ENCODE peak calls at places on chromosomes 16 and 17, in seven cellular contexts. One of them, this sample, is unnamed.

GRCh38 chr17:9924735-9925191 is 19.7 kb upstream of the RCVRN start:
- DNase-seq in lower leg skin: no peak
- DNase-seq in fibroblast of gingiva: peak
- DNase-seq in hypothalamus: no peak
- DNase-seq in hepatic stellate cell: peak
- DNase-seq in NCI-H345: peak
- DNase-seq in CD4-positive, alpha-beta T cell: no peak
- DNase-seq in this sample: no peak

GRCh38 chr17:81701288-81702071 is 1.7 kb upstream of the MRPL12 start:
- DNase-seq in NCI-H345: no peak
- DNase-seq in hepatic stellate cell: no peak
- DNase-seq in lower leg skin: no peak
- DNase-seq in CD4-positive, alpha-beta T cell: no peak
- DNase-seq in fibroblast of gingiva: no peak
- DNase-seq in hypothalamus: no peak
- DNase-seq in this sample: no peak

GRCh38 chr17:81142301-81143199 is 22.8 kb upstream of the PVALEF start:
- DNase-seq in hypothalamus: peak
- DNase-seq in lower leg skin: peak
- DNase-seq in hepatic stellate cell: peak
- DNase-seq in NCI-H345: peak
- DNase-seq in fibroblast of gingiva: peak
- DNase-seq in CD4-positive, alpha-beta T cell: peak
- DNase-seq in this sample: peak

GRCh38 chr17:58265902-58266875 is 14.5 kb downstream of the MPO start:
- DNase-seq in hepatic stellate cell: no peak
- DNase-seq in lower leg skin: peak
- DNase-seq in hypothalamus: no peak
- DNase-seq in fibroblast of gingiva: no peak
- DNase-seq in CD4-positive, alpha-beta T cell: no peak
- DNase-seq in NCI-H345: no peak
- DNase-seq in this sample: no peak

GRCh38 chr17:60601443-60602384 is 1.7 kb downstream of the PPM1D start:
- DNase-seq in CD4-positive, alpha-beta T cell: no peak
- DNase-seq in NCI-H345: peak
- DNase-seq in lower leg skin: no peak
- DNase-seq in hepatic stellate cell: peak
- DNase-seq in fibroblast of gingiva: peak
- DNase-seq in hypothalamus: peak
- DNase-seq in this sample: no peak

GRCh38 chr16:86033016-86033474 is 134.1 kb downstream of the IRF8 start:
- DNase-seq in CD4-positive, alpha-beta T cell: no peak
- DNase-seq in NCI-H345: no peak
- DNase-seq in lower leg skin: peak
- DNase-seq in hepatic stellate cell: peak
- DNase-seq in fibroblast of gingiva: no peak
- DNase-seq in hypothalamus: peak
- DNase-seq in this sample: no peak

GRCh38 chr17:67223924-67224323 is 21.1 kb downstream of the HELZ start:
- DNase-seq in hepatic stellate cell: no peak
- DNase-seq in NCI-H345: no peak
- DNase-seq in lower leg skin: no peak
- DNase-seq in CD4-positive, alpha-beta T cell: no peak
- DNase-seq in hypothalamus: no peak
- DNase-seq in fibroblast of gingiva: no peak
- DNase-seq in this sample: no peak

GRCh38 chr16:200388-200787 is 20.1 kb downstream of the HBQ1 start:
- DNase-seq in fibroblast of gingiva: peak
- DNase-seq in hypothalamus: no peak
- DNase-seq in CD4-positive, alpha-beta T cell: no peak
- DNase-seq in lower leg skin: no peak
- DNase-seq in hepatic stellate cell: no peak
- DNase-seq in NCI-H345: no peak
- DNase-seq in this sample: no peak

GRCh38 chr17:48540213-48540612 is 4.7 kb downstream of the HOXB2 start:
- DNase-seq in NCI-H345: no peak
- DNase-seq in hepatic stellate cell: no peak
- DNase-seq in hypothalamus: no peak
- DNase-seq in CD4-positive, alpha-beta T cell: no peak
- DNase-seq in lower leg skin: no peak
- DNase-seq in fibroblast of gingiva: no peak
- DNase-seq in this sample: no peak

GRCh38 chr17:1951920-1952319 is 73.2 kb downstream of the RTN4RL1 start:
- DNase-seq in hepatic stellate cell: no peak
- DNase-seq in CD4-positive, alpha-beta T cell: no peak
- DNase-seq in fibroblast of gingiva: no peak
- DNase-seq in NCI-H345: no peak
- DNase-seq in lower leg skin: no peak
- DNase-seq in hypothalamus: no peak
- DNase-seq in this sample: no peak

GRCh38 chr17:62675260-62675659 is 47.8 kb downstream of the MRC2 start:
- DNase-seq in NCI-H345: no peak
- DNase-seq in hepatic stellate cell: no peak
- DNase-seq in CD4-positive, alpha-beta T cell: no peak
- DNase-seq in fibroblast of gingiva: no peak
- DNase-seq in lower leg skin: no peak
- DNase-seq in hypothalamus: peak
- DNase-seq in this sample: no peak

GRCh38 chr17:12078791-12079190 is 58.1 kb downstream of the MAP2K4 start:
- DNase-seq in fibroblast of gingiva: peak
- DNase-seq in NCI-H345: no peak
- DNase-seq in lower leg skin: no peak
- DNase-seq in CD4-positive, alpha-beta T cell: no peak
- DNase-seq in hypothalamus: no peak
- DNase-seq in hepatic stellate cell: peak
- DNase-seq in this sample: no peak

GRCh38 chr16:4615389-4616046 is 830 bp upstream of the UBALD1 start:
- DNase-seq in hepatic stellate cell: no peak
- DNase-seq in hypothalamus: no peak
- DNase-seq in NCI-H345: no peak
- DNase-seq in CD4-positive, alpha-beta T cell: no peak
- DNase-seq in lower leg skin: no peak
- DNase-seq in fibroblast of gingiva: no peak
- DNase-seq in this sample: peak

GRCh38 chr17:5122586-5123342 is 6.9 kb downstream of the USP6 start:
- DNase-seq in hepatic stellate cell: no peak
- DNase-seq in fibroblast of gingiva: no peak
- DNase-seq in CD4-positive, alpha-beta T cell: no peak
- DNase-seq in NCI-H345: no peak
- DNase-seq in lower leg skin: peak
- DNase-seq in hypothalamus: peak
- DNase-seq in this sample: no peak

GRCh38 chr17:9307313-9307998 is 268.2 kb downstream of the STX8 start:
- DNase-seq in NCI-H345: no peak
- DNase-seq in hepatic stellate cell: no peak
- DNase-seq in hypothalamus: no peak
- DNase-seq in lower leg skin: no peak
- DNase-seq in CD4-positive, alpha-beta T cell: no peak
- DNase-seq in fibroblast of gingiva: no peak
- DNase-seq in this sample: no peak

GRCh38 chr17:13253746-13254410 is 236.1 kb upstream of the ELAC2 start:
- DNase-seq in CD4-positive, alpha-beta T cell: no peak
- DNase-seq in NCI-H345: no peak
- DNase-seq in fibroblast of gingiva: no peak
- DNase-seq in lower leg skin: no peak
- DNase-seq in hepatic stellate cell: no peak
- DNase-seq in hypothalamus: no peak
- DNase-seq in this sample: no peak

GRCh38 chr17:7916799-7917198 is 710 bp upstream of the RNF227 start:
- DNase-seq in fibroblast of gingiva: no peak
- DNase-seq in CD4-positive, alpha-beta T cell: no peak
- DNase-seq in hepatic stellate cell: peak
- DNase-seq in lower leg skin: no peak
- DNase-seq in NCI-H345: no peak
- DNase-seq in hypothalamus: no peak
- DNase-seq in this sample: no peak

GRCh38 chr16:59991171-59991570 is 1257.1 kb upstream of the GOT2 start:
- DNase-seq in hypothalamus: no peak
- DNase-seq in hepatic stellate cell: no peak
- DNase-seq in fibroblast of gingiva: no peak
- DNase-seq in NCI-H345: no peak
- DNase-seq in lower leg skin: no peak
- DNase-seq in CD4-positive, alpha-beta T cell: no peak
- DNase-seq in this sample: no peak

GRCh38 chr16:88347656-88348376 is 34.9 kb upstream of the ZNF469 start:
- DNase-seq in fibroblast of gingiva: no peak
- DNase-seq in CD4-positive, alpha-beta T cell: no peak
- DNase-seq in hepatic stellate cell: no peak
- DNase-seq in lower leg skin: no peak
- DNase-seq in hypothalamus: no peak
- DNase-seq in NCI-H345: no peak
- DNase-seq in this sample: no peak

GRCh38 chr17:57033296-57033695 is 51.8 kb upstream of the AKAP1 start:
- DNase-seq in NCI-H345: peak
- DNase-seq in CD4-positive, alpha-beta T cell: no peak
- DNase-seq in fibroblast of gingiva: no peak
- DNase-seq in lower leg skin: no peak
- DNase-seq in hypothalamus: no peak
- DNase-seq in hepatic stellate cell: no peak
- DNase-seq in this sample: peak

GRCh38 chr16:86458457-86458777 is 51.9 kb upstream of the FOXF1 start:
- DNase-seq in hypothalamus: no peak
- DNase-seq in hepatic stellate cell: no peak
- DNase-seq in fibroblast of gingiva: peak
- DNase-seq in CD4-positive, alpha-beta T cell: no peak
- DNase-seq in lower leg skin: no peak
- DNase-seq in NCI-H345: no peak
- DNase-seq in this sample: no peak

GRCh38 chr16:30558789-30559377 is 709 bp upstream of the ZNF764 start:
- DNase-seq in NCI-H345: no peak
- DNase-seq in CD4-positive, alpha-beta T cell: no peak
- DNase-seq in hepatic stellate cell: no peak
- DNase-seq in fibroblast of gingiva: no peak
- DNase-seq in lower leg skin: no peak
- DNase-seq in hypothalamus: no peak
- DNase-seq in this sample: no peak

GRCh38 chr16:81493755-81494433 is 49.3 kb downstream of the CMIP start:
- DNase-seq in lower leg skin: no peak
- DNase-seq in CD4-positive, alpha-beta T cell: peak
- DNase-seq in NCI-H345: no peak
- DNase-seq in fibroblast of gingiva: peak
- DNase-seq in hepatic stellate cell: peak
- DNase-seq in hypothalamus: no peak
- DNase-seq in this sample: no peak

GRCh38 chr16:57661510-57661909 is 6.6 kb upstream of the ADGRG3 start:
- DNase-seq in fibroblast of gingiva: no peak
- DNase-seq in hepatic stellate cell: no peak
- DNase-seq in lower leg skin: no peak
- DNase-seq in CD4-positive, alpha-beta T cell: no peak
- DNase-seq in hypothalamus: no peak
- DNase-seq in NCI-H345: no peak
- DNase-seq in this sample: no peak

GRCh38 chr17:2780256-2780655 is 16.0 kb upstream of the RAP1GAP2 start:
- DNase-seq in hepatic stellate cell: no peak
- DNase-seq in NCI-H345: no peak
- DNase-seq in lower leg skin: no peak
- DNase-seq in hypothalamus: no peak
- DNase-seq in fibroblast of gingiva: no peak
- DNase-seq in CD4-positive, alpha-beta T cell: no peak
- DNase-seq in this sample: no peak

This sample was measured in heart right ventricle.